ENCODE peak calls at places on chromosomes 16 and 17, in seven cellular contexts. J, P, A, H, M, W and G are unnamed samples.

GRCh38 chr17:57195790-57196460 is 60.4 kb upstream of the MSI2 start:
- DNase-seq in J (no peak), P (no peak), A (no peak), H (no peak), M (no peak), W (no peak), G (peak)

GRCh38 chr17:28547096-28547622 is 5.3 kb downstream of the UNC119 start:
- DNase-seq in J (no peak), P (no peak), A (no peak), H (no peak), M (no peak), W (no peak), G (no peak)

GRCh38 chr17:3723556-3724372 is at the start of gene HASPIN:
- DNase-seq in J (peak), P (peak), A (peak), H (peak), M (peak), W (peak), G (peak)

GRCh38 chr17:27218719-27219488 is 75.0 kb upstream of the WSB1 start:
- DNase-seq in J (no peak), P (no peak), A (no peak), H (no peak), M (no peak), W (no peak), G (no peak)

GRCh38 chr17:44354582-44355309 is 8.9 kb downstream of the FAM171A2 start:
- DNase-seq in J (peak), P (peak), A (no peak), H (no peak), M (peak), W (no peak), G (no peak)

GRCh38 chr16:59478806-59479205 is 744.7 kb upstream of the GOT2 start:
- DNase-seq in J (no peak), P (no peak), A (no peak), H (no peak), M (no peak), W (no peak), G (no peak)

GRCh38 chr17:7132511-7133094 is 18.0 kb upstream of the ASGR2 start:
- DNase-seq in J (peak), P (peak), A (no peak), H (no peak), M (peak), W (no peak), G (no peak)

GRCh38 chr16:19186403-19186802 is 18.4 kb downstream of the SYT17 start:
- DNase-seq in J (no peak), P (no peak), A (no peak), H (no peak), M (no peak), W (no peak), G (no peak)

GRCh38 chr17:75131278-75132017 is at the start of gene NT5C:
- DNase-seq in J (no peak), P (peak), A (peak), H (peak), M (peak), W (peak), G (peak)

GRCh38 chr16:54546481-54546880 is 259.9 kb upstream of the IRX3 start:
- DNase-seq in J (no peak), P (no peak), A (no peak), H (no peak), M (no peak), W (no peak), G (no peak)

GRCh38 chr16:4631444-4631843 is 6.8 kb downstream of the MGRN1 start:
- DNase-seq in J (no peak), P (no peak), A (no peak), H (no peak), M (no peak), W (no peak), G (no peak)

GRCh38 chr17:76446449-76447231 is 6.3 kb downstream of the UBE2O start:
- DNase-seq in J (no peak), P (no peak), A (peak), H (no peak), M (no peak), W (no peak), G (no peak)

GRCh38 chr16:4687946-4688673 is 5.3 kb upstream of the NUDT16L1 start:
- DNase-seq in J (no peak), P (no peak), A (no peak), H (no peak), M (no peak), W (no peak), G (no peak)

GRCh38 chr16:88013766-88014165 is 62.5 kb downstream of the BANP start:
- DNase-seq in J (no peak), P (no peak), A (no peak), H (no peak), M (no peak), W (no peak), G (no peak)

GRCh38 chr16:59973966-59974365 is 1239.8 kb upstream of the GOT2 start:
- DNase-seq in J (no peak), P (no peak), A (no peak), H (no peak), M (no peak), W (no peak), G (no peak)

GRCh38 chr16:528111-529011 is 849 bp downstream of the CAPN15 start:
- DNase-seq in J (no peak), P (no peak), A (peak), H (no peak), M (peak), W (peak), G (no peak)

GRCh38 chr17:42180922-42181850 is at the start of gene KCNH4:
- DNase-seq in J (peak), P (peak), A (peak), H (peak), M (peak), W (peak), G (peak)

GRCh38 chr16:57265850-57266530 is 18.5 kb downstream of the PLLP start:
- DNase-seq in J (no peak), P (no peak), A (no peak), H (no peak), M (no peak), W (peak), G (peak)

GRCh38 chr17:49789278-49789578 is 747 bp downstream of the KAT7 start:
- DNase-seq in J (no peak), P (no peak), A (no peak), H (no peak), M (no peak), W (no peak), G (no peak)

GRCh38 chr16:84284168-84284722 is 10.4 kb upstream of the WFDC1 start:
- DNase-seq in J (no peak), P (no peak), A (no peak), H (no peak), M (no peak), W (peak), G (no peak)

GRCh38 chr16:85621698-85622433 is 8.7 kb downstream of the GSE1 start:
- DNase-seq in J (no peak), P (no peak), A (no peak), H (no peak), M (no peak), W (no peak), G (no peak)

GRCh38 chr17:80422981-80423380 is 8.0 kb downstream of the ENDOV start:
- DNase-seq in J (no peak), P (no peak), A (no peak), H (no peak), M (no peak), W (no peak), G (no peak)

GRCh38 chr17:80625627-80626026 is 81.0 kb downstream of the RPTOR start:
- DNase-seq in J (no peak), P (no peak), A (no peak), H (no peak), M (no peak), W (no peak), G (no peak)

GRCh38 chr17:52271781-52272180 is 113.3 kb upstream of the CA10 start:
- DNase-seq in J (no peak), P (no peak), A (no peak), H (no peak), M (no peak), W (no peak), G (no peak)